ENCODE peak calls at places on chromosomes 6 and 20, in five cellular contexts. X is ovary; R is ureter; I is ACHN; U is activated T-cell treated with anti-CD3 and anti-CD28 coated beads, Interleukin-2, amount 50 U/mL, for 4 hours. L is an unnamed sample.
A peak's percentile ranks its signal among the peaks of the same experiment; 100 is the strongest.

GRCh38 chr6:45422541-45423110 is 44.9 kb upstream of the SUPT3H start:
- DNase-seq in X (peak; percentile 47), R (peak; percentile 63), I (no peak), U (peak; percentile 52), L (peak; percentile 71)

GRCh38 chr6:159916237-159916636 is 25.4 kb downstream of the MAS1 start:
- DNase-seq in X (no peak), R (no peak), I (no peak), U (no peak), L (no peak)

GRCh38 chr6:91860951-91861350 is 1274.1 kb upstream of the MAP3K7 start:
- DNase-seq in X (no peak), R (no peak), I (no peak), U (no peak), L (no peak)

GRCh38 chr20:37411408-37412306 is 65.7 kb downstream of the SRC start:
- DNase-seq in X (no peak), R (no peak), I (no peak), U (no peak), L (no peak)

GRCh38 chr20:22675337-22675736 is 91.0 kb upstream of the FOXA2 start:
- DNase-seq in X (no peak), R (no peak), I (no peak), U (no peak), L (no peak)

GRCh38 chr20:19828233-19828632 is 70.2 kb downstream of the RIN2 start:
- DNase-seq in X (no peak), R (no peak), I (peak; percentile 65), U (no peak), L (no peak)

GRCh38 chr20:58576590-58576944 is 61.4 kb upstream of the APCDD1L start:
- DNase-seq in X (no peak), R (no peak), I (no peak), U (no peak), L (no peak)

GRCh38 chr20:46557231-46557956 is 6.9 kb upstream of the OCSTAMP start:
- DNase-seq in X (no peak), R (no peak), I (peak; percentile 71), U (no peak), L (no peak)

GRCh38 chr6:56951049-56951816 is 3.7 kb upstream of the BEND6 start:
- DNase-seq in X (no peak), R (no peak), I (no peak), U (no peak), L (no peak)

GRCh38 chr6:27836080-27836782 is 76.0 kb downstream of the OR2B2 start:
- DNase-seq in X (no peak), R (no peak), I (no peak), U (no peak), L (no peak)

GRCh38 chr6:169221264-169221663 is 32.4 kb downstream of the THBS2 start:
- DNase-seq in X (no peak), R (no peak), I (no peak), U (no peak), L (no peak)